ENCODE peak calls at places on chromosomes 2 and 18, in six cellular contexts. Q, X, L, R, B and Y are unnamed samples.

GRCh38 chr2:9057939-9058761 is 54.7 kb upstream of the MBOAT2 start:
- DNase-seq in Q (no peak), X (no peak), L (no peak), R (no peak), B (no peak), Y (no peak)

GRCh38 chr2:121489284-121489683 is 41.4 kb upstream of the RNU4ATAC start:
- DNase-seq in Q (no peak), X (no peak), L (peak), R (no peak), B (peak), Y (no peak)

GRCh38 chr2:65778126-65778525 is 345.7 kb upstream of the SPRED2 start:
- DNase-seq in Q (no peak), X (no peak), L (no peak), R (no peak), B (no peak), Y (no peak)

GRCh38 chr18:80148316-80149199 is 39.5 kb downstream of the ADNP2 start:
- DNase-seq in Q (no peak), X (no peak), L (peak), R (no peak), B (no peak), Y (no peak)

GRCh38 chr2:159090514-159091201 is 122.2 kb downstream of the TANC1 start:
- DNase-seq in Q (no peak), X (no peak), L (no peak), R (no peak), B (no peak), Y (peak)

GRCh38 chr2:12732663-12733062 is 15.9 kb downstream of the TRIB2 start:
- DNase-seq in Q (no peak), X (no peak), L (no peak), R (no peak), B (no peak), Y (peak)

GRCh38 chr18:63480892-63481291 is 4.1 kb downstream of the SERPINB5 start:
- DNase-seq in Q (no peak), X (no peak), L (no peak), R (no peak), B (no peak), Y (no peak)

GRCh38 chr18:8814206-8814605 is 108.8 kb downstream of the MTCL1 start:
- DNase-seq in Q (no peak), X (no peak), L (no peak), R (no peak), B (no peak), Y (no peak)

GRCh38 chr18:64747803-64748202 is 598.9 kb upstream of the LINC00305 start:
- DNase-seq in Q (no peak), X (no peak), L (no peak), R (no peak), B (no peak), Y (no peak)

GRCh38 chr2:230905448-230906430 is 19.3 kb downstream of the GPR55 start:
- DNase-seq in Q (no peak), X (peak), L (no peak), R (peak), B (peak), Y (no peak)

GRCh38 chr2:55026202-55026601 is 24.0 kb downstream of the RTN4 start:
- DNase-seq in Q (no peak), X (no peak), L (no peak), R (no peak), B (no peak), Y (no peak)

GRCh38 chr2:20048488-20049443 is 2.7 kb downstream of the LAPTM4A start:
- DNase-seq in Q (no peak), X (no peak), L (no peak), R (no peak), B (no peak), Y (no peak)

GRCh38 chr2:174965992-174966789 is 39.0 kb downstream of the CHN1 start:
- DNase-seq in Q (no peak), X (no peak), L (peak), R (no peak), B (peak), Y (no peak)

GRCh38 chr2:63738019-63738418 is 103.7 kb upstream of the UGP2 start:
- DNase-seq in Q (no peak), X (no peak), L (no peak), R (no peak), B (no peak), Y (no peak)